ENCODE peak calls at places on chromosomes 16 and 17, in six cellular contexts. N, E, A, F, R and G are unnamed samples.

GRCh38 chr16:19601083-19601976 is 45.8 kb downstream of the VPS35L start:
- DNase-seq in R (peak), E (no peak), A (no peak), F (peak), N (no peak), G (no peak)

GRCh38 chr17:7130626-7131467 is 16.2 kb upstream of the ASGR2 start:
- DNase-seq in F (no peak), R (no peak), N (no peak), A (no peak), E (no peak), G (no peak)

GRCh38 chr17:81722184-81723120 is 10.4 kb downstream of the SLC25A10 start:
- DNase-seq in A (no peak), E (no peak), F (no peak), R (peak), N (no peak), G (no peak)

GRCh38 chr17:3557768-3558583 is at the start of gene TRPV3:
- DNase-seq in A (no peak), E (peak), R (peak), N (peak), F (no peak), G (peak)

GRCh38 chr16:27083861-27084261 is 17.1 kb downstream of the C16orf82 start:
- DNase-seq in E (no peak), A (no peak), F (no peak), N (no peak), R (peak), G (no peak)

GRCh38 chr17:3594056-3594810 is 15.0 kb downstream of the TRPV1 start:
- DNase-seq in F (no peak), N (no peak), A (no peak), E (no peak), R (no peak), G (no peak)

GRCh38 chr17:44906010-44906646 is 6.9 kb upstream of the EFTUD2 start:
- DNase-seq in A (no peak), F (no peak), N (no peak), E (no peak), R (no peak), G (no peak)

GRCh38 chr16:12461201-12461600 is 342.5 kb downstream of the CPPED1 start:
- DNase-seq in E (no peak), R (no peak), A (no peak), F (no peak), N (no peak), G (no peak)

GRCh38 chr17:57832711-57833596 is 16.9 kb downstream of the MRPS23 start:
- DNase-seq in E (no peak), R (peak), N (no peak), F (peak), A (peak), G (peak)

GRCh38 chr16:28313587-28313986 is 21.3 kb downstream of the SBK1 start:
- DNase-seq in F (no peak), A (no peak), N (no peak), R (no peak), E (no peak), G (no peak)

GRCh38 chr16:84820305-84820684 is 510 bp downstream of the CRISPLD2 start:
- DNase-seq in F (no peak), N (no peak), R (no peak), A (no peak), E (no peak), G (no peak)

GRCh38 chr17:40552806-40553693 is 12.2 kb downstream of the CCR7 start:
- DNase-seq in A (no peak), E (no peak), F (no peak), N (no peak), R (no peak), G (no peak)

GRCh38 chr17:7058831-7059447 is 15.0 kb upstream of the SLC16A11 start:
- DNase-seq in A (no peak), R (no peak), N (no peak), E (no peak), F (no peak), G (no peak)

GRCh38 chr16:58843675-58844074 is 109.6 kb upstream of the GOT2 start:
- DNase-seq in E (peak), R (peak), F (peak), A (no peak), N (no peak), G (no peak)

GRCh38 chr17:45963258-45963657 is 35.8 kb upstream of the STH start:
- DNase-seq in E (no peak), A (no peak), N (no peak), F (no peak), R (no peak), G (no peak)

GRCh38 chr17:2033128-2033527 is 3.2 kb downstream of the DPH1 start:
- DNase-seq in R (no peak), N (no peak), A (no peak), F (no peak), E (no peak), G (no peak)

GRCh38 chr16:67926181-67926742 is 5.4 kb downstream of the CTRL start:
- DNase-seq in R (no peak), F (no peak), N (no peak), E (no peak), A (no peak), G (no peak)

GRCh38 chr16:59341368-59341767 is 607.3 kb upstream of the GOT2 start:
- DNase-seq in E (no peak), R (no peak), F (no peak), N (no peak), A (no peak), G (no peak)

GRCh38 chr16:86578056-86578455 is 293 bp upstream of the FOXL1 start:
- DNase-seq in F (no peak), N (no peak), A (no peak), E (no peak), R (no peak), G (no peak)

GRCh38 chr16:46658925-46659324 is 30.1 kb downstream of the VPS35 start:
- DNase-seq in N (peak), E (peak), F (no peak), R (no peak), A (no peak), G (peak)

GRCh38 chr17:82645516-82645915 is 2.7 kb downstream of the WDR45B start:
- DNase-seq in A (no peak), F (no peak), N (no peak), E (no peak), R (no peak), G (no peak)

GRCh38 chr17:81418710-81419332 is 23.6 kb downstream of the BAHCC1 start:
- DNase-seq in R (no peak), F (no peak), E (no peak), N (no peak), A (no peak), G (no peak)

GRCh38 chr17:79620207-79621038 is 9.6 kb upstream of the RBFOX3 start:
- DNase-seq in E (no peak), F (no peak), N (no peak), A (no peak), R (no peak), G (no peak)

GRCh38 chr17:32519769-32520701 is 33.2 kb downstream of the CDK5R1 start:
- DNase-seq in R (no peak), E (peak), N (no peak), F (peak), A (no peak), G (no peak)

GRCh38 chr16:10946308-10946707 is 1.9 kb downstream of the CLEC16A start:
- DNase-seq in E (no peak), N (no peak), A (no peak), F (no peak), R (no peak), G (no peak)

GRCh38 chr16:11670171-11671131 is 2.2 kb downstream of the SNN start:
- DNase-seq in N (no peak), A (no peak), R (no peak), E (peak), F (no peak), G (no peak)

GRCh38 chr17:12850996-12851395 is 61.7 kb downstream of the ARHGAP44 start:
- DNase-seq in E (no peak), N (no peak), R (no peak), F (no peak), A (no peak), G (no peak)

GRCh38 chr17:42767512-42767911 is 5.7 kb upstream of the VPS25 start:
- DNase-seq in N (no peak), R (no peak), A (no peak), F (no peak), E (no peak), G (no peak)

GRCh38 chr16:68085259-68086071 is at the start of gene NFATC3:
- DNase-seq in F (peak), A (peak), R (peak), N (peak), E (no peak), G (peak)

GRCh38 chr16:79599837-79600635 is 501 bp downstream of the MAF start:
- DNase-seq in N (peak), E (no peak), A (no peak), F (no peak), R (no peak), G (no peak)

GRCh38 chr17:81515530-81516041 is 3.0 kb upstream of the ACTG1 start:
- DNase-seq in R (no peak), E (no peak), N (no peak), F (no peak), A (no peak), G (no peak)

GRCh38 chr16:68432701-68433100 is 15.6 kb downstream of the SMPD3 start:
- DNase-seq in N (no peak), F (no peak), R (no peak), A (no peak), E (no peak), G (no peak)

GRCh38 chr16:53737563-53737962 is 33.6 kb downstream of the FTO start:
- DNase-seq in N (no peak), A (no peak), E (no peak), R (no peak), F (no peak), G (no peak)

GRCh38 chr17:81011951-81012350 is 20.3 kb downstream of the CHMP6 start:
- DNase-seq in F (peak), N (no peak), R (no peak), A (no peak), E (no peak), G (no peak)

GRCh38 chr17:45584092-45585036 is 93.8 kb upstream of the PLEKHM1 start:
- DNase-seq in E (no peak), F (peak), R (peak), A (no peak), N (peak), G (peak)

GRCh38 chr16:84836234-84836647 is 16.5 kb downstream of the CRISPLD2 start:
- DNase-seq in A (peak), E (no peak), R (no peak), N (no peak), F (no peak), G (no peak)

GRCh38 chr16:57956924-57957323 is 14.0 kb downstream of the CNGB1 start:
- DNase-seq in N (no peak), F (no peak), E (no peak), A (no peak), R (no peak), G (no peak)

GRCh38 chr17:76411247-76411646 is 26.8 kb downstream of the SPHK1 start:
- DNase-seq in A (no peak), R (no peak), F (no peak), N (no peak), E (no peak), G (no peak)

GRCh38 chr17:3667366-3668278 is 756 bp downstream of the TAX1BP3 start:
- DNase-seq in N (no peak), F (peak), A (no peak), E (no peak), R (peak), G (no peak)

DNA sequence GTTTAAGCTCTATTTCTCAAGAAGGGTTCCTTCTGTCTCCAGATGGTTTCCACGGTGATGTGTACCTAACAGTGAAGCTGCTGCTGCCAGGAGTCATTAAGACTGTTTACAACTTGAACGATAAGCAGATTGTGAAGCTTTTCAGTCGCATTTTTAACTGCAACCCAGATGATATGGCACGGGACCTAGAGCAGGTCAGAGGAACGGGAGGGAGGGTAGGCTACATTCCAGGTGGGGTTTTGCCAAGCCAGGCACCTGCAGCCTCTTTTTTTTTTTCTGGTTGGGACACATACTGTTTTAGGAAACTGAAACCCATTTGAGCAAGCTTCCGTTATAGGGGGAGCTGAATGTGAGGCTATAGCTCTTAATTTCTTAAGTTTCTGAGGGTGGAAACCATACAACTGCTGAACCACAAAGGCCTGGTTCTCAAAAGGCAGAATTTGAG is 10.6 kb downstream of the LIG3 start:
- DNase-seq in A (no peak), F (no peak), N (no peak), R (no peak), E (no peak), G (no peak)
- TF ChIP-seq TAF1 in A (no peak), F (no peak), N (no peak), R (no peak), E (no peak), G (no peak)

GRCh38 chr17:50588391-50589111 is 28.0 kb downstream of the CACNA1G start:
- DNase-seq in R (no peak), E (no peak), F (no peak), A (no peak), N (no peak), G (no peak)

GRCh38 chr17:50591338-50591737 is 30.8 kb downstream of the CACNA1G start:
- DNase-seq in R (no peak), F (no peak), A (no peak), N (no peak), E (no peak), G (no peak)

GRCh38 chr17:50586421-50587247 is 26.1 kb downstream of the CACNA1G start:
- DNase-seq in R (no peak), E (no peak), A (no peak), N (no peak), F (no peak), G (no peak)

GRCh38 chr17:50587571-50587970 is 27.1 kb downstream of the CACNA1G start:
- DNase-seq in F (no peak), A (no peak), N (no peak), R (no peak), E (no peak), G (no peak)

DNA sequence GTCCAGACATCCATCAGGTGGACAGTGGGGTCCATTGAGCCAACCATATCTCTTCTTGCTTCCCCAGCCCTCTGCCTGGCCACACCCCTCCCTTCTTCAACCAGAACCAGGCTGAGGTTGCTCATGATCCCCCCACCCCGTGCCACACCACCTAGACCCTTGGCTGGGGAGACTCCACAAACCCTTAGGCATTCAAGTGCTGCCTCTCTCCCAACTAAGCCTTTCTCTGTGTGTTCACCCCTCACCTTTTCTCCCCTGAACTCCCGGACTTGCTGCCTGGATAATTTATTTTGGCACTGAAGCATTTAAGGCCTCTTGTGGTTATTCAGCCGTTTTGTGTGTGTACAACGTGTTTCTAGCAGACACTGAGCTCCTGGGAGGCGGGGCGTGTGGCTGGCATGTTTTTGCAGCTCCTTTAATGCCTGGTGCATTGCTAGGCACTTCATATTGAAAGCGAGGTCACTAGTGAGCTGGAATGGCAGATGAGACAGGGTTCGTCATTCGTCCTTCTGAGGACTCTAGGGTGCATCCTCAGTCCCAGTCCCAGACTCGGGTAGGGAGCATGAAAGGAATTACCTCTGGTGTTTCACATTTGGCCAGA is 28.7 kb downstream of the CACNA1G start:
- DNase-seq in N (no peak), R (no peak), F (no peak), E (no peak), A (no peak), G (no peak)
- TF ChIP-seq TAF1 in N (no peak), R (no peak), F (no peak), E (no peak), A (no peak), G (no peak)

GRCh38 chr16:56610609-56611111 is 2.3 kb downstream of the MT2A start:
- DNase-seq in F (no peak), R (no peak), N (no peak), E (no peak), A (no peak), G (no peak)
- TF ChIP-seq TAF1 in F (no peak), R (no peak), N (no peak), E (no peak), A (no peak), G (no peak)

GRCh38 chr17:78113804-78114785 is 14.5 kb downstream of the TMC6 start:
- DNase-seq in N (no peak), A (no peak), F (no peak), R (no peak), E (no peak), G (no peak)
- TF ChIP-seq TAF1 in N (no peak), A (no peak), F (no peak), R (no peak), E (no peak), G (no peak)

GRCh38 chr16:30119428-30119827 is 3.6 kb downstream of the MAPK3 start:
- DNase-seq in R (no peak), N (no peak), E (no peak), F (no peak), A (no peak), G (no peak)
- TF ChIP-seq TAF1 in R (no peak), N (no peak), E (no peak), F (no peak), A (no peak), G (no peak)

DNA sequence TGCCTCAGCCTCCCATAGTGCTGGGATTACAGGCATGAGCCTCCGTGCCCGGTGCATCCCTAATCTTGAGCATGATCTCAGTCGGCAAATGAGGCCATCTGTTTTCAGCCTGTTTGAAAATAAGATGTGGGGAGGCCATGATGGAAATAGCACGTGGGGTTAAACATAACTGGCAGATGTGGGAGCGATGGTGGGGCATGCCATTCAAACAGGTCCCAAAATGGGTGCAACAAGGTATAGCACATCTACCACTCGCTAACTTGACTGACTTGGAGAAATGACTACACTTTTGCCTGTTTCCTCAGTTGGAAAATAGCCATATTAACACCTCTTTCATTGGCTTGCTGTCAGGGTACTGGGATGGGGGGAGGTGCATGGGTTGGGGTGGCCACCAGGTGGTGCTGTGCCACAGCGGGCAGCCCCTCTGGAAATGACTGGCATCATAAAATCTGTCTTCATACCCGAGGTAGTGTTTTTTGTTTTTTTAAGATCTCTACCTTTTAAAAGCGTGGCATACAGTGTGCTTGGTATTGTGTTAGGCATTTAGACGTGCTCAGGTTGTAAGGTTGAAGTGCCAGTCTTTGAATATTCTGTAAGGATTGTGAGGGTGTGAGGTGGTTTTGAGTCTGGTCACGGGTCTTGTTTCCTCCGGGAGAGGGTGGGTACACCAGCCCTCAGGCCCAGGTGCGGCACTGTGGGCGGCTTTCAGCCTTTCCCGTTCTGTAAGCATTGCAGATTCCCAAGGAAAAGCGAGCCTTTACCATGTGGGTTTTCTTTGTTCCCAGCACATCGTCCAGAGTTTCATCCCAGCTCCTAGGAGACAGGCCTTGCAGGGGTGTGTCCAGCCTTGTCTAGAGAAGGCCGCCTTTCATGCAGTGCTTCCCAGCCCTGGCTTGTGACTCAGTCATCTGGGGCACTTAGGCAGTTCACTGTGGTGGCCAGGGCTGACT is 2.9 kb upstream of the TTYH2 start:
- DNase-seq in F (peak), E (no peak), A (no peak), N (peak), R (peak), G (peak)
- TF ChIP-seq TAF1 in F (no peak), E (no peak), A (no peak), N (no peak), R (no peak), G (no peak)

DNA sequence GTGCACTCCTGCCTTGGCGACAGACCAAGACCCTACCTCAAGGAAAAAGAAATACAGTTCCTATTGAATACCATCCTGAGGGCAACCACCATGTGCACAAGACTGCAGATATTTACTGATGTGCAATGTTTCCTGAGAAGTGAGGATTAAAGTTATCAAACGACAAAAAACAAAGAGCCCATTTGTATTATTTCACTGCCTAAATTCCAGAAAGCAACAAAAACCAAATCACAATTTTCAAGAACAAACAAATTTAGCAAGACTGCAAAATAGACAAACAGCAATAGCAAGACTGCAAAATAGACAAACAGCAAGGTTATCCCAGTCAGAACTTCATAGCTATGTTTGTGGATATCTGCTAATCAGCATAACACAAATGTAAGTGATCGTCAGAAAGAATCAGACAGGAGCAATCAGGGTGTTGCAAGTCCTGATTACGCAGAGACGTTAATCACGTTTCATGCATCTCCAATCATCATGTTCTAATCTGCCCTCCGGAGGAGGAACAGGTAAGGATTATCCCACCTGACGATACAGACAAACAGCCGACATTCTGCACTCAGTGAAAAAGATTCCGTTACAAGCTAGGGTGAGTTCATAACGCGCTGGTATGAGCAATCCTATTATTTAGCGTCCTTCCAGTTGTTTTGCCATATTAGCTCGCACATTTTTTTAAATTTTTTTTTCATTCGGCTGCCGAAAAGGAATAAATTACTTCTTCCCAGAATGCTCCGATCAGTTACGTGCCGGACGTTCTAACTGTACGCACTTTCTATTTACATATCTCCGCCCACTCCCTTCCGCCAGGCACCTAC is 2.9 kb downstream of the TMEM107 start:
- DNase-seq in A (no peak), N (no peak), F (peak), R (peak), E (peak), G (no peak)
- TF ChIP-seq TAF1 in A (peak), N (peak), F (peak), R (peak), E (peak), G (peak)